ENCODE peak calls at places on chromosomes 16 and 17, in seven cellular contexts. U is stomach, B is Panc1, K is body of pancreas, E is fibroblast of mammary gland, N is esophagus squamous epithelium, X is GM23338. V is an unnamed sample.

GRCh38 chr16:13959626-13960025 is 39.7 kb downstream of the ERCC4 start:
- DNase-seq in U (no peak), B (no peak), K (no peak), E (no peak), N (no peak), X (no peak), V (no peak)

GRCh38 chr17:4949321-4950074 is 1.2 kb upstream of the PFN1 start:
- DNase-seq in U (peak), B (no peak), K (peak), E (peak), N (peak), X (peak), V (peak)

GRCh38 chr17:76909971-76910760 is 42.0 kb downstream of the MGAT5B start:
- DNase-seq in U (peak), B (no peak), K (peak), E (peak), N (no peak), X (peak), V (peak)

GRCh38 chr17:12743046-12743445 is 46.3 kb upstream of the ARHGAP44 start:
- DNase-seq in U (no peak), B (no peak), K (no peak), E (no peak), N (no peak), X (no peak), V (peak)

GRCh38 chr17:82835766-82836512 is 3.9 kb downstream of the ZNF750 start:
- DNase-seq in U (no peak), B (no peak), K (no peak), E (no peak), N (no peak), X (peak), V (no peak)

GRCh38 chr17:72529386-72529785 is 408.6 kb downstream of the SOX9 start:
- DNase-seq in U (no peak), B (no peak), K (no peak), E (no peak), N (no peak), X (no peak), V (no peak)

GRCh38 chr16:7405166-7405565 is 72.5 kb downstream of the RBFOX1 start:
- DNase-seq in U (peak), B (no peak), K (peak), E (no peak), N (no peak), X (peak), V (peak)

GRCh38 chr17:30095507-30096244 is 20.9 kb upstream of the NSRP1 start:
- DNase-seq in U (no peak), B (peak), K (no peak), E (peak), N (no peak), X (peak), V (peak)

GRCh38 chr17:46976626-46977270 is 2.3 kb downstream of the RPRML start:
- DNase-seq in U (no peak), B (no peak), K (no peak), E (no peak), N (no peak), X (peak), V (no peak)

GRCh38 chr16:86812363-86812970 is 234.1 kb downstream of the FOXL1 start:
- DNase-seq in U (no peak), B (no peak), K (no peak), E (no peak), N (no peak), X (no peak), V (no peak)

GRCh38 chr16:89442990-89443726 is 47.2 kb downstream of the ANKRD11 start:
- DNase-seq in U (peak), B (no peak), K (peak), E (peak), N (no peak), X (no peak), V (peak)

GRCh38 chr17:2309338-2310143 is 5.8 kb downstream of the SRR start:
- DNase-seq in U (no peak), B (no peak), K (peak), E (peak), N (no peak), X (no peak), V (no peak)

GRCh38 chr17:83115202-83115651 is 35.8 kb downstream of the METRNL start:
- DNase-seq in U (no peak), B (no peak), K (no peak), E (no peak), N (no peak), X (no peak), V (no peak)

GRCh38 chr16:85539084-85539483 is 74.0 kb upstream of the GSE1 start:
- DNase-seq in U (no peak), B (no peak), K (no peak), E (no peak), N (no peak), X (no peak), V (no peak)

GRCh38 chr16:73047536-73048291 is at the start of gene ZFHX3:
- DNase-seq in U (peak), B (no peak), K (peak), E (no peak), N (no peak), X (peak), V (peak)

GRCh38 chr16:85708338-85708737 is 19.6 kb upstream of the GINS2 start:
- DNase-seq in U (no peak), B (no peak), K (no peak), E (no peak), N (no peak), X (no peak), V (no peak)

GRCh38 chr17:21354796-21355385 is 21.3 kb upstream of the KCNJ12 start:
- DNase-seq in U (no peak), B (no peak), K (no peak), E (no peak), N (no peak), X (no peak), V (no peak)

GRCh38 chr17:1003633-1003971 is 6.7 kb downstream of the TIMM22 start:
- DNase-seq in U (no peak), B (no peak), K (no peak), E (no peak), N (no peak), X (no peak), V (no peak)

GRCh38 chr17:1005361-1005946 is 8.5 kb downstream of the TIMM22 start:
- DNase-seq in U (peak), B (no peak), K (peak), E (peak), N (no peak), X (no peak), V (peak)

GRCh38 chr17:1006054-1006453 is 9.1 kb downstream of the TIMM22 start:
- DNase-seq in U (peak), B (no peak), K (peak), E (no peak), N (no peak), X (no peak), V (no peak)

GRCh38 chr17:1003972-1004768 is 7.2 kb downstream of the TIMM22 start:
- DNase-seq in U (peak), B (no peak), K (no peak), E (no peak), N (no peak), X (no peak), V (no peak)

DNA sequence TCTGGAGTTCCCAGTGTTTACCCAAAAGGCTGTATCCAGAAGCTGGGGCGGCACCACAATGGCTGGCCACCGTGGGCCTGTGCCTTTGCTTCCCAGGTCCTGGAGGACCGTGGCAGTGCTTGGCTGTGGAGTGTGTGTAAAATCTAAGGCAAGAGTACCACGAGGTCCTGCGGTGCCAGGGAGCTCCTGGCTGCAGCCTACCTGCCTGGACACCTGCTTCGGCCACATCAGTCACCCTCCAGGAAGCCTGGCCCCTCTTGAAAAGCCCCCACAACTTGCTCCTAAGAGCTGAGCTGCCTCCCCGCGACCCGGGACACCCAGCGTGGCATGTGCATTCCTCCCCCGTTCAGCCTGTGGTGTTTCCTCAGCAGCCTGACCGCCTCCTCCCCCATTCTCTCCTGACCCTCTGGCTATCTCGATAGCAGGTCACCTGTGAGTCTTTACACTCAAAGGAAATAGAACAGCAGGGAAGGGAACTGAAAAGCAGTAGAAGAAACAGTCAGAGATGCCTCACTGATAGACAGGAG is 7.9 kb downstream of the TIMM22 start:
- DNase-seq in U (peak), B (no peak), K (no peak), E (no peak), N (no peak), X (no peak), V (no peak)
- H3K4me3 ChIP-seq in U (no peak), B (no peak), K (no peak), E (no peak), N (no peak), X (no peak), V (peak)

DNA sequence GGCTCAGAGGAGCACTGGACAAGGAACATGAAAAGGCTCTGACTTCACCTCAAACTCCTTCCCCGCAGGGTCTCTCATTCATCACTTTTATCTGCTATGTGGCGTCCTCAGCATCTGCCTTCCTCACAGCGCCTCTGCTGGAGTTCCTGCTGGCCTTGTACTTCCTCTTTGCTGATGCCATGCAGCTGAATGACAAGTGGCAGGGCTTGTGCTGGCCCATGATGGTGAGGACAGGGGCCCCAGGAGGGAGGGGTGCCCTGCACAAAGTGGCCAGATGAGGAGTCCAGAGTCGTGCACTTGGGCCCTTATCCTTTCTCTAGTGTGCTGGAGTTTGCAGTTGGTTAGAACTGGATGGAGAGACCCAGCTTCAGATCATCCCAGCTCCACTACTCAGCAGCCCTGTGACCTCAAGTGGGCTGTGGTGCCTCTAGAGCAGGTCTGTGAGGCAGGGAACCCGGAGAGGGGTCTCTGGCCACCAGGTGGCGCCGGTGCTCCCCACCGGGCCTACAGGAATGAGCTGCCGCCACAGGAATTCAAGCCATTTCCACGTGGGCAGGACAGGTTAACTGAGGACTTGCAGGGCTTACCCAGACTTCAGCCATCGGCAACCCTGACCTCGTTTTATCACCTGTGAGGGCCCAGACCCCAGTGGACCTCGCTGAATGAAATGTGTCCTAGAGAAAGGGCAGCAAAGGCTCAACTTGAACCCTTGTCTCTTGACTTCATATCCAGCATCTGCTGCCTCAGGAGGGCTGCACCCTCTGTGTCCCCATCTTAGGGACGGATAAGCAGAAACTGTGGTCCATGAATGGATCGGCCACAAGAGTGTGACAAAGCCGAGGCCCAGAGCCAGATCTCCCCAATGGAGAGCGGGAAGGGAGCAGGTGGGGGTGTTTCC is 4.0 kb downstream of the CMTM3 start:
- DNase-seq in U (peak), B (no peak), K (peak), E (peak), N (no peak), X (peak), V (peak)
- H3K4me3 ChIP-seq in U (no peak), B (no peak), K (no peak), E (no peak), N (no peak), X (no peak), V (no peak)

DNA sequence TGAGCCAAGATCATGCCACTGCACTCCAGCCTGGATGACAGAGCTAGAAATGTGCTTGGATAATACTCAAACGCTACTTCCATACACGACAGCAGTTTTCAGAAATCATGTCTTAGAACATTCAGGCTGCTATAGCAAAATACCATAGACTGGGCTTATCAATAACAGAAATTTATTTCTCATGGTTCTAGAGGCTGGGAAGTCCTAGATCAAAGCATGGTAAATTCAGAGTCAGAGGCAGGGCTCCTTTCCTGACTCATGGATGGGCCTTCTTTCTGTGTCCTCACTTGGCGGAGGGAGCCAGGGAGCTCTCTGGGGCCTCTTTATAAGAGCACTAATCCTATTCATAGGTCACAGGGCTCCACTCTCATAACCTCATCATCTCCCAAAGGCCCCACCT is 24.5 kb upstream of the HERPUD1 start:
- DNase-seq in U (no peak), B (no peak), K (no peak), E (no peak), N (no peak), X (no peak), V (no peak)
- H3K4me3 ChIP-seq in U (no peak), B (no peak), K (no peak), E (no peak), N (no peak), X (no peak), V (no peak)

DNA sequence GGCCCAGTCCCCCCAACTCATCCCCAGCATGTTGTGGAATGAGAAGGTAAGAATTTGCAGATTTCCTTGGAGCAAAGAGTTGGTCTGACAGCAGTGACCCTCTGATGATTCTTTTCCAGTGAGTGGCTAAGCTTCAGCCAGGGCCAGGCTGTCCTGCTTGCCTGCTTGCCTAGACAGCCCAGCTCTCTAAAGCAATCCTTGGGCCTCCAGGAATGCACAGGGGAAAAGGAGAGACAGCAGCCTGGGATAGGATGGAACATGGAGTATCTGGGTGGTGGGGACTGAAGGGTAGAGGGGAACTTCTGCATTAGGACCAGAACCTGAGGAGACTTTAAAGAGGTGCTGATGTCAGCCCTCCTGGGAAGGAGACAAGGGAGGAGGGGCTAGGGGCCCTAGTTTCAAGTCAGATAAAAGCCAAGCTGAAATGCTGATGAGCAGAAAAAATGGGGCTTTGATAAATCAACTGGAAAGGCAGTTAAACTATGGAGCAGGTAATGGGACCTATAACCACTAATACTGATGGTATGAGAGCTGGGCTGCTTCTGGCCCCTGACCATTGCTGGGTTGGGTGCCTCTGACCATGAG is 1.8 kb downstream of the HOXB7 start:
- DNase-seq in U (no peak), B (no peak), K (no peak), E (no peak), N (no peak), X (no peak), V (no peak)
- H3K4me3 ChIP-seq in U (no peak), B (peak), K (no peak), E (no peak), N (no peak), X (no peak), V (no peak)

DNA sequence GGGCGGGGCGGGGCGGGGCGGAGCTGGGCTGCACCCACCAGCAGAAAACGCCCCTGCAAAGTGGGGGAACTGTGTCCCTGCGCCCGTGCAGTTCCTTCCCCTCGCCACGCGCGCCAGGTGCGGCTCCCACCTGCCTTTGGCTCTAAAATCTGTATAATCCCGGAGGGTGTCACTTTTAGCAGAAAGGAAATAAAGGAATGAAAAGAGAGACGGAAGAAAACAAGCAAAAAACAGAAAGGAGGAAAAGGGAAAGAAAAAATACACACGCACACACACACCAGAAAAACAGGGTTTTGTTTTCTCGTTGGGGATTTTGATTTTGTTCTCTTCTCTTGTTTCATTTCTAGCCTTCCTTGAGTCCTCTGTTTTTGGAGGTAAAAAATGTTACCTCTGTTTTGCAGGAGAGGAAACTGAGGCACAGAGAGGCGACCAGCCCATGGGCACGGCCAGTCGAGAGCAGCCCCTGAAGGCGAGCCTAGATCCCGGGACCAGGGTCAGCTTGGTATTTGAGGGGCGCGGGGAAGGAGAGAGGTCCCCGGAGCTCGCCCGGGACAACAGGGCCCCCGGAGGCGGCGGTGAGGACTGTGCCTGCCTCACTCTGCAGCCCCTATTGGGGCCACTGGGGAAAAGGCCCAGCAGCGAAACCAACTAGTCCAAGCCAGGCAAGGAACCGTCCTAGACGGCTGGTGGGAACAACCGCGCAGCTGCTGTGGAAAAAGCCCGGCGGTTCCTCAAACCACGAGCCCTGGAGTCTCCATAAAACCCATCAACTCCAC is 594 bp upstream of the CARHSP1 start:
- DNase-seq in U (no peak), B (no peak), K (no peak), E (no peak), N (no peak), X (peak), V (no peak)
- H3K4me3 ChIP-seq in U (peak), B (peak), K (no peak), E (peak), N (peak), X (peak), V (peak)

GRCh38 chr17:63694974-63695773 is 4.8 kb downstream of the LIMD2 start:
- DNase-seq in U (no peak), B (no peak), K (no peak), E (no peak), N (no peak), X (no peak), V (no peak)
- H3K4me3 ChIP-seq in U (no peak), B (no peak), K (no peak), E (no peak), N (no peak), X (no peak), V (no peak)

V was measured in LNCaP clone FGC.